ENCODE peak calls at places on chromosomes 3 and 15, in eight cellular contexts. One of them, this sample, is unnamed. For H3K36me3, the result is how much of the 10 kb centered on the place peaks cover.

GRCh38 chr3:197352382-197352781 is 54.0 kb upstream of the DLG1 start:
- ATAC-seq in HepG2: no peak
- ATAC-seq in GM12878: no peak
- ATAC-seq in pancreas: peak
- ATAC-seq in upper lobe of right lung: peak
- ATAC-seq in heart left ventricle: peak
- ATAC-seq in HCT116: no peak
- ATAC-seq in gastrocnemius medialis: peak
- ATAC-seq in this sample: peak

GRCh38 chr3:27591321-27591711 is 107.1 kb upstream of the SLC4A7 start:
- ATAC-seq in HepG2: no peak
- ATAC-seq in GM12878: no peak
- ATAC-seq in pancreas: no peak
- ATAC-seq in upper lobe of right lung: no peak
- ATAC-seq in heart left ventricle: peak
- ATAC-seq in HCT116: no peak
- ATAC-seq in gastrocnemius medialis: no peak
- ATAC-seq in this sample: peak

GRCh38 chr3:48022178-48022577 is 6.0 kb upstream of the MAP4 start:
- ATAC-seq in HepG2: no peak
- ATAC-seq in GM12878: no peak
- ATAC-seq in pancreas: no peak
- ATAC-seq in upper lobe of right lung: no peak
- ATAC-seq in heart left ventricle: no peak
- ATAC-seq in HCT116: no peak
- ATAC-seq in gastrocnemius medialis: no peak
- ATAC-seq in this sample: no peak

GRCh38 chr3:167913218-167913902 is 177.8 kb downstream of the SERPINI1 start:
- ATAC-seq in HepG2: peak
- ATAC-seq in GM12878: peak
- ATAC-seq in pancreas: no peak
- ATAC-seq in upper lobe of right lung: peak
- ATAC-seq in heart left ventricle: peak
- ATAC-seq in HCT116: peak
- ATAC-seq in gastrocnemius medialis: no peak
- ATAC-seq in this sample: peak

GRCh38 chr15:68352401-68353062 is 75.0 kb downstream of the FEM1B start:
- ATAC-seq in HepG2: no peak
- ATAC-seq in GM12878: peak
- ATAC-seq in pancreas: no peak
- ATAC-seq in upper lobe of right lung: peak
- ATAC-seq in heart left ventricle: peak
- ATAC-seq in HCT116: peak
- ATAC-seq in gastrocnemius medialis: peak
- ATAC-seq in this sample: peak

GRCh38 chr3:195099976-195100755 is 170.8 kb downstream of the XXYLT1 start:
- ATAC-seq in HepG2: no peak
- ATAC-seq in GM12878: no peak
- ATAC-seq in pancreas: no peak
- ATAC-seq in upper lobe of right lung: no peak
- ATAC-seq in heart left ventricle: no peak
- ATAC-seq in HCT116: no peak
- ATAC-seq in gastrocnemius medialis: no peak
- ATAC-seq in this sample: no peak

GRCh38 chr3:101995371-101996046 is 146.2 kb downstream of the NFKBIZ start:
- ATAC-seq in HepG2: no peak
- ATAC-seq in GM12878: peak
- ATAC-seq in pancreas: no peak
- ATAC-seq in upper lobe of right lung: no peak
- ATAC-seq in heart left ventricle: no peak
- ATAC-seq in HCT116: no peak
- ATAC-seq in gastrocnemius medialis: no peak
- ATAC-seq in this sample: no peak

GRCh38 chr3:52293491-52294319 is 6.1 kb downstream of the GLYCTK start:
- ATAC-seq in HepG2: no peak
- ATAC-seq in GM12878: no peak
- ATAC-seq in pancreas: no peak
- ATAC-seq in upper lobe of right lung: no peak
- ATAC-seq in heart left ventricle: no peak
- ATAC-seq in HCT116: no peak
- ATAC-seq in gastrocnemius medialis: no peak
- ATAC-seq in this sample: no peak

GRCh38 chr3:105495021-105495420 is 128.3 kb downstream of the ALCAM start:
- ATAC-seq in HepG2: no peak
- ATAC-seq in GM12878: no peak
- ATAC-seq in pancreas: no peak
- ATAC-seq in upper lobe of right lung: no peak
- ATAC-seq in heart left ventricle: no peak
- ATAC-seq in HCT116: no peak
- ATAC-seq in gastrocnemius medialis: no peak
- ATAC-seq in this sample: no peak

GRCh38 chr3:115792206-115792955 is 169.1 kb downstream of the GAP43 start:
- ATAC-seq in HepG2: peak
- ATAC-seq in GM12878: peak
- ATAC-seq in pancreas: no peak
- ATAC-seq in upper lobe of right lung: no peak
- ATAC-seq in heart left ventricle: no peak
- ATAC-seq in HCT116: peak
- ATAC-seq in gastrocnemius medialis: no peak
- ATAC-seq in this sample: no peak

GRCh38 chr3:53242642-53243041 is 13.2 kb downstream of the TKT start:
- ATAC-seq in HepG2: no peak
- ATAC-seq in GM12878: no peak
- ATAC-seq in pancreas: no peak
- ATAC-seq in upper lobe of right lung: peak
- ATAC-seq in heart left ventricle: no peak
- ATAC-seq in HCT116: no peak
- ATAC-seq in gastrocnemius medialis: no peak
- ATAC-seq in this sample: peak

GRCh38 chr3:161014997-161015749 is 90.0 kb downstream of the B3GALNT1 start:
- ATAC-seq in HepG2: no peak
- ATAC-seq in GM12878: no peak
- ATAC-seq in pancreas: no peak
- ATAC-seq in upper lobe of right lung: no peak
- ATAC-seq in heart left ventricle: peak
- ATAC-seq in HCT116: no peak
- ATAC-seq in gastrocnemius medialis: no peak
- ATAC-seq in this sample: no peak

GRCh38 chr3:5583920-5584319 is 396.4 kb downstream of the EDEM1 start:
- ATAC-seq in HepG2: no peak
- ATAC-seq in GM12878: no peak
- ATAC-seq in pancreas: no peak
- ATAC-seq in upper lobe of right lung: no peak
- ATAC-seq in heart left ventricle: no peak
- ATAC-seq in HCT116: peak
- ATAC-seq in gastrocnemius medialis: no peak
- ATAC-seq in this sample: no peak

GRCh38 chr3:136802481-136802996 is 16.4 kb upstream of the SLC35G2 start:
- ATAC-seq in HepG2: no peak
- ATAC-seq in GM12878: peak
- ATAC-seq in pancreas: peak
- ATAC-seq in upper lobe of right lung: peak
- ATAC-seq in heart left ventricle: peak
- ATAC-seq in HCT116: peak
- ATAC-seq in gastrocnemius medialis: peak
- ATAC-seq in this sample: peak

GRCh38 chr3:31810991-31811433 is 170.1 kb downstream of the OSBPL10 start:
- ATAC-seq in HepG2: no peak
- ATAC-seq in GM12878: no peak
- ATAC-seq in pancreas: no peak
- ATAC-seq in upper lobe of right lung: no peak
- ATAC-seq in heart left ventricle: no peak
- ATAC-seq in HCT116: no peak
- ATAC-seq in gastrocnemius medialis: no peak
- ATAC-seq in this sample: no peak
- H3K36me3 ChIP-seq in HepG2: under half
- H3K36me3 ChIP-seq in GM12878: under half
- H3K36me3 ChIP-seq in pancreas: under half
- H3K36me3 ChIP-seq in upper lobe of right lung: under half
- H3K36me3 ChIP-seq in heart left ventricle: under half
- H3K36me3 ChIP-seq in HCT116: under half
- H3K36me3 ChIP-seq in gastrocnemius medialis: under half
- H3K36me3 ChIP-seq in this sample: under half

DNA sequence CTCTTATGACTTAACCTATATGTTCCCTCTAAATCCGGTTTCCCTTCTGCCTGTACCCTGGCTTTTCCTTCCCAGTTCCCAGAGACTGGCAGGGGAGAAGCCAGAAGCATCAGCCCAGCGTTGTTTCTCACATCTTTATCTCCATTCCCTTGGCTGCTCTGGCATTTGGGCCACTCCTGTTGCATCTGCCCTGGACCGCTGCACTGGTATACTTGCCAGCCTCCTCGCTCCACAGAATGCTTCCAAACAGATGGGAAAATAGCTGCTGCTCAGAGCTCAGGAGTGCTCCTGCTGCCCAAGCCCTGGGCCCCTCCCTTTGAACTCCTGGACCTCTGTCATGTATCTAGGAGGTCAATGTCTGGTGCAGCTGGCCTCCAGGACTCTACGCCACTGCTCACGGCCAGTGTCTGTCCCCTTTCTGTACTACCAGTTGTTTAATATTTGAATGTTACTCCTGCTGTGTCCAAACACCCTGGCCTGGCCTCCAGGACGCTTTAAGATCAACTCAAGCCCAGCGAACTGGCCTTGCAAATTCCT is 6.8 kb downstream of the SPINT1 start:
- ATAC-seq in HepG2: peak
- ATAC-seq in GM12878: no peak
- ATAC-seq in pancreas: no peak
- ATAC-seq in upper lobe of right lung: no peak
- ATAC-seq in heart left ventricle: no peak
- ATAC-seq in HCT116: no peak
- ATAC-seq in gastrocnemius medialis: no peak
- ATAC-seq in this sample: no peak
- TF ChIP-seq CTCF in HepG2: no peak
- TF ChIP-seq CTCF in GM12878: no peak
- TF ChIP-seq CTCF in pancreas: no peak
- TF ChIP-seq CTCF in upper lobe of right lung: no peak
- TF ChIP-seq CTCF in heart left ventricle: no peak
- TF ChIP-seq CTCF in HCT116: no peak
- TF ChIP-seq CTCF in gastrocnemius medialis: no peak
- TF ChIP-seq CTCF in this sample: no peak

GRCh38 chr3:16279417-16279816 is 14.4 kb downstream of the OXNAD1 start:
- ATAC-seq in HepG2: no peak
- ATAC-seq in GM12878: no peak
- ATAC-seq in pancreas: no peak
- ATAC-seq in upper lobe of right lung: peak
- ATAC-seq in heart left ventricle: no peak
- ATAC-seq in HCT116: no peak
- ATAC-seq in gastrocnemius medialis: peak
- ATAC-seq in this sample: peak

GRCh38 chr3:16277471-16277870 is 12.5 kb downstream of the OXNAD1 start:
- ATAC-seq in HepG2: no peak
- ATAC-seq in GM12878: no peak
- ATAC-seq in pancreas: no peak
- ATAC-seq in upper lobe of right lung: no peak
- ATAC-seq in heart left ventricle: peak
- ATAC-seq in HCT116: no peak
- ATAC-seq in gastrocnemius medialis: no peak
- ATAC-seq in this sample: no peak

GRCh38 chr3:16280671-16281070 is 15.7 kb downstream of the OXNAD1 start:
- ATAC-seq in HepG2: no peak
- ATAC-seq in GM12878: no peak
- ATAC-seq in pancreas: no peak
- ATAC-seq in upper lobe of right lung: no peak
- ATAC-seq in heart left ventricle: no peak
- ATAC-seq in HCT116: no peak
- ATAC-seq in gastrocnemius medialis: no peak
- ATAC-seq in this sample: no peak

GRCh38 chr3:16279010-16279409 is 14.0 kb downstream of the OXNAD1 start:
- ATAC-seq in HepG2: no peak
- ATAC-seq in GM12878: no peak
- ATAC-seq in pancreas: no peak
- ATAC-seq in upper lobe of right lung: no peak
- ATAC-seq in heart left ventricle: peak
- ATAC-seq in HCT116: no peak
- ATAC-seq in gastrocnemius medialis: peak
- ATAC-seq in this sample: peak
- H3K36me3 ChIP-seq in HepG2: under half
- H3K36me3 ChIP-seq in GM12878: under half
- H3K36me3 ChIP-seq in pancreas: under half
- H3K36me3 ChIP-seq in upper lobe of right lung: under half
- H3K36me3 ChIP-seq in heart left ventricle: half or more
- H3K36me3 ChIP-seq in HCT116: under half
- H3K36me3 ChIP-seq in gastrocnemius medialis: under half
- H3K36me3 ChIP-seq in this sample: under half

DNA sequence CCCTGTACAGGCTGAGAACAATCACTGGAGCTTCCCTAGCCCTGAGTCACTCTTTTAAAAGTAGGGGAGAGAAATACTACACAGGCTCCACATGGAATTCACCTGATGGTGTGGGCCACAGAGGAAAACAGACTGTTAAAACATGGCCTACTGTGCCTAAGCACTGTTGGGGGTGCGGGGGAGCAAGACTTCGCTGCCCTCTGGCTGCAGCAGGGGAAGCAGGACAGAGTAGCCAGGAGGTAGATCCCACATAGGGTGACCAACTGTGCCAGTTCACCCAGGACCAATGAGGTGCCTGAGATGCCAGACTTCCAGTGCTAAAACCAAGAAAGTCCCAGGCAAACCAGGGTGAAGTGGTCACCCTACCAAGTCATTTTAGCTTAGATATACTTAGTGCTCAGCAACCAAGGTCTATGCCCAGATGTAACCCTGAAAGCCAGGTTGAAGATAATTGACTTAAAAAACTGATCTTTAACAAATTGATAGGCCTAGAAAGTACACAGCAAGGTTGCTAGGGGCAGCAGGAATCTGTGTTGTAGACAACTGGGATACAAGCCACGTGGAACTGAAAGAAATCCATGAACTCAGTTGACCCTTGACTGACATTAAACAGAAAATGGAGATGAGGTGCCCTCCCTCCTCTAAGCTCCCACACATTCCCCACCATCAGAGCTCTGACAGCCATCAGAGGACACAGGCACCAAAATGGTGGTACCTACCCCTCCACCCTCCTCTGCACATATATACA is 344.2 kb upstream of the PPP2R3A start:
- ATAC-seq in HepG2: no peak
- ATAC-seq in GM12878: no peak
- ATAC-seq in pancreas: no peak
- ATAC-seq in upper lobe of right lung: no peak
- ATAC-seq in heart left ventricle: no peak
- ATAC-seq in HCT116: no peak
- ATAC-seq in gastrocnemius medialis: no peak
- ATAC-seq in this sample: no peak
- TF ChIP-seq CTCF in HepG2: no peak
- TF ChIP-seq CTCF in GM12878: no peak
- TF ChIP-seq CTCF in pancreas: no peak
- TF ChIP-seq CTCF in upper lobe of right lung: no peak
- TF ChIP-seq CTCF in heart left ventricle: no peak
- TF ChIP-seq CTCF in HCT116: no peak
- TF ChIP-seq CTCF in gastrocnemius medialis: no peak
- TF ChIP-seq CTCF in this sample: no peak